ENCODE peak calls at places on chromosomes 4 and X, in seven cellular contexts. One of them, this sample, is unnamed.
A peak's percentile ranks its signal among the peaks of the same experiment; 100 is the strongest.

GRCh38 chr4:53608242-53608641 is 17.0 kb upstream of the LNX1 start:
- DNase-seq in effector memory CD8-positive, alpha-beta T cell: no peak
- DNase-seq in tibial artery: no peak
- DNase-seq in GM10248: no peak
- DNase-seq in activated naive CD8-positive, alpha-beta T cell treated with anti-CD3 and anti-CD28 coated beads for 36 hours: no peak
- DNase-seq in COR-L47: no peak
- DNase-seq in colonic mucosa: no peak
- DNase-seq in this sample: no peak

GRCh38 chr4:15425520-15425919 is 2.3 kb upstream of the C1QTNF7 start:
- DNase-seq in effector memory CD8-positive, alpha-beta T cell: no peak
- DNase-seq in tibial artery: no peak
- DNase-seq in GM10248: no peak
- DNase-seq in activated naive CD8-positive, alpha-beta T cell treated with anti-CD3 and anti-CD28 coated beads for 36 hours: no peak
- DNase-seq in COR-L47: no peak
- DNase-seq in colonic mucosa: no peak
- DNase-seq in this sample: no peak

GRCh38 chr4:183182873-183183725 is 84.0 kb downstream of the WWC2 start:
- DNase-seq in effector memory CD8-positive, alpha-beta T cell: no peak
- DNase-seq in tibial artery: peak; percentile 45
- DNase-seq in GM10248: no peak
- DNase-seq in activated naive CD8-positive, alpha-beta T cell treated with anti-CD3 and anti-CD28 coated beads for 36 hours: peak; percentile 4
- DNase-seq in COR-L47: peak; percentile 78
- DNase-seq in colonic mucosa: no peak
- DNase-seq in this sample: peak; percentile 86

GRCh38 chr4:104451573-104451972 is 43.1 kb downstream of the CXXC4 start:
- DNase-seq in effector memory CD8-positive, alpha-beta T cell: no peak
- DNase-seq in tibial artery: no peak
- DNase-seq in GM10248: no peak
- DNase-seq in activated naive CD8-positive, alpha-beta T cell treated with anti-CD3 and anti-CD28 coated beads for 36 hours: no peak
- DNase-seq in COR-L47: no peak
- DNase-seq in colonic mucosa: no peak
- DNase-seq in this sample: no peak

GRCh38 chrX:134692990-134693389 is 34.7 kb upstream of the PLAC1 start:
- DNase-seq in effector memory CD8-positive, alpha-beta T cell: no peak
- DNase-seq in tibial artery: no peak
- DNase-seq in GM10248: no peak
- DNase-seq in activated naive CD8-positive, alpha-beta T cell treated with anti-CD3 and anti-CD28 coated beads for 36 hours: no peak
- DNase-seq in COR-L47: no peak
- DNase-seq in colonic mucosa: no peak
- DNase-seq in this sample: no peak

GRCh38 chr4:113869743-113870375 is 108.3 kb upstream of the CAMK2D start:
- DNase-seq in effector memory CD8-positive, alpha-beta T cell: no peak
- DNase-seq in tibial artery: no peak
- DNase-seq in GM10248: peak; percentile 32
- DNase-seq in activated naive CD8-positive, alpha-beta T cell treated with anti-CD3 and anti-CD28 coated beads for 36 hours: peak; percentile 66
- DNase-seq in COR-L47: no peak
- DNase-seq in colonic mucosa: no peak
- DNase-seq in this sample: peak; percentile 75

GRCh38 chr4:1026115-1026514 is 14.7 kb downstream of the FGFRL1 start:
- DNase-seq in effector memory CD8-positive, alpha-beta T cell: peak; percentile 45
- DNase-seq in tibial artery: no peak
- DNase-seq in GM10248: peak; percentile 90
- DNase-seq in activated naive CD8-positive, alpha-beta T cell treated with anti-CD3 and anti-CD28 coated beads for 36 hours: peak; percentile 50
- DNase-seq in COR-L47: no peak
- DNase-seq in colonic mucosa: peak; percentile 65
- DNase-seq in this sample: no peak

GRCh38 chrX:362351-362750 is 24.4 kb downstream of the PPP2R3B start:
- DNase-seq in effector memory CD8-positive, alpha-beta T cell: no peak
- DNase-seq in tibial artery: no peak
- DNase-seq in GM10248: no peak
- DNase-seq in activated naive CD8-positive, alpha-beta T cell treated with anti-CD3 and anti-CD28 coated beads for 36 hours: no peak
- DNase-seq in COR-L47: no peak
- DNase-seq in colonic mucosa: no peak
- DNase-seq in this sample: no peak

GRCh38 chr4:32400870-32401269 is 1680.7 kb downstream of the PCDH7 start:
- DNase-seq in effector memory CD8-positive, alpha-beta T cell: no peak
- DNase-seq in tibial artery: no peak
- DNase-seq in GM10248: no peak
- DNase-seq in activated naive CD8-positive, alpha-beta T cell treated with anti-CD3 and anti-CD28 coated beads for 36 hours: no peak
- DNase-seq in COR-L47: no peak
- DNase-seq in colonic mucosa: no peak
- DNase-seq in this sample: no peak

GRCh38 chrX:82973641-82974040 is 534.4 kb upstream of the POU3F4 start:
- DNase-seq in effector memory CD8-positive, alpha-beta T cell: no peak
- DNase-seq in tibial artery: no peak
- DNase-seq in GM10248: no peak
- DNase-seq in activated naive CD8-positive, alpha-beta T cell treated with anti-CD3 and anti-CD28 coated beads for 36 hours: no peak
- DNase-seq in COR-L47: no peak
- DNase-seq in colonic mucosa: no peak
- DNase-seq in this sample: no peak

GRCh38 chr4:8332891-8333331 is 63.4 kb downstream of the HTRA3 start:
- DNase-seq in effector memory CD8-positive, alpha-beta T cell: no peak
- DNase-seq in tibial artery: no peak
- DNase-seq in GM10248: no peak
- DNase-seq in activated naive CD8-positive, alpha-beta T cell treated with anti-CD3 and anti-CD28 coated beads for 36 hours: no peak
- DNase-seq in COR-L47: no peak
- DNase-seq in colonic mucosa: no peak
- DNase-seq in this sample: no peak

GRCh38 chrX:74419861-74420193 is 1.5 kb upstream of the SLC16A2 start:
- DNase-seq in effector memory CD8-positive, alpha-beta T cell: no peak
- DNase-seq in tibial artery: no peak
- DNase-seq in GM10248: no peak
- DNase-seq in activated naive CD8-positive, alpha-beta T cell treated with anti-CD3 and anti-CD28 coated beads for 36 hours: no peak
- DNase-seq in COR-L47: no peak
- DNase-seq in colonic mucosa: no peak
- DNase-seq in this sample: peak; percentile 5

GRCh38 chr4:140644470-140645185 is 75.9 kb upstream of the UCP1 start:
- DNase-seq in effector memory CD8-positive, alpha-beta T cell: no peak
- DNase-seq in tibial artery: no peak
- DNase-seq in GM10248: no peak
- DNase-seq in activated naive CD8-positive, alpha-beta T cell treated with anti-CD3 and anti-CD28 coated beads for 36 hours: no peak
- DNase-seq in COR-L47: no peak
- DNase-seq in colonic mucosa: no peak
- DNase-seq in this sample: no peak

GRCh38 chr4:157739237-157739636 is 433.6 kb downstream of the GASK1B start:
- DNase-seq in effector memory CD8-positive, alpha-beta T cell: no peak
- DNase-seq in tibial artery: no peak
- DNase-seq in GM10248: no peak
- DNase-seq in activated naive CD8-positive, alpha-beta T cell treated with anti-CD3 and anti-CD28 coated beads for 36 hours: no peak
- DNase-seq in COR-L47: no peak
- DNase-seq in colonic mucosa: no peak
- DNase-seq in this sample: peak; percentile 20

GRCh38 chrX:78333521-78333920 is 6.1 kb upstream of the CYSLTR1 start:
- DNase-seq in effector memory CD8-positive, alpha-beta T cell: no peak
- DNase-seq in tibial artery: no peak
- DNase-seq in GM10248: peak; percentile 15
- DNase-seq in activated naive CD8-positive, alpha-beta T cell treated with anti-CD3 and anti-CD28 coated beads for 36 hours: no peak
- DNase-seq in COR-L47: no peak
- DNase-seq in colonic mucosa: no peak
- DNase-seq in this sample: no peak

GRCh38 chr4:3406021-3406420 is 35.7 kb upstream of the HGFAC start:
- DNase-seq in effector memory CD8-positive, alpha-beta T cell: no peak
- DNase-seq in tibial artery: no peak
- DNase-seq in GM10248: no peak
- DNase-seq in activated naive CD8-positive, alpha-beta T cell treated with anti-CD3 and anti-CD28 coated beads for 36 hours: no peak
- DNase-seq in COR-L47: no peak
- DNase-seq in colonic mucosa: no peak
- DNase-seq in this sample: no peak

GRCh38 chrX:110743679-110744340 is 51.8 kb downstream of the CHRDL1 start:
- DNase-seq in effector memory CD8-positive, alpha-beta T cell: no peak
- DNase-seq in tibial artery: no peak
- DNase-seq in GM10248: no peak
- DNase-seq in activated naive CD8-positive, alpha-beta T cell treated with anti-CD3 and anti-CD28 coated beads for 36 hours: no peak
- DNase-seq in COR-L47: no peak
- DNase-seq in colonic mucosa: no peak
- DNase-seq in this sample: no peak

This sample was measured in myocyte.